ENCODE peak calls at places on chromosomes 13 and 19, in four cellular contexts. One of them, this sample, is unnamed.

GRCh38 chr13:101792189-101792588 is 339.7 kb downstream of the ITGBL1 start:
- DNase-seq in GM10248: no peak
- DNase-seq in GM13976: no peak
- DNase-seq in psoas muscle: no peak
- DNase-seq in this sample: no peak

GRCh38 chr13:101454767-101455166 is 2.3 kb downstream of the ITGBL1 start:
- DNase-seq in GM10248: no peak
- DNase-seq in GM13976: no peak
- DNase-seq in psoas muscle: no peak
- DNase-seq in this sample: no peak

GRCh38 chr19:49687566-49688316 is 1.7 kb upstream of the ADM5 start:
- DNase-seq in GM10248: no peak
- DNase-seq in GM13976: peak; percentile 43
- DNase-seq in psoas muscle: no peak
- DNase-seq in this sample: no peak

GRCh38 chr19:38561658-38562057 is 56.1 kb downstream of the MAP4K1 start:
- DNase-seq in GM10248: no peak
- DNase-seq in GM13976: peak; percentile 10
- DNase-seq in psoas muscle: no peak
- DNase-seq in this sample: no peak

GRCh38 chr13:37097008-37097579 is 8.4 kb downstream of the CSNK1A1L start:
- DNase-seq in GM10248: no peak
- DNase-seq in GM13976: no peak
- DNase-seq in psoas muscle: no peak
- DNase-seq in this sample: no peak

GRCh38 chr13:66689037-66689619 is 541.0 kb downstream of the PCDH9 start:
- DNase-seq in GM10248: no peak
- DNase-seq in GM13976: no peak
- DNase-seq in psoas muscle: no peak
- DNase-seq in this sample: no peak

GRCh38 chr19:14565298-14565679 is 6.6 kb downstream of the NDUFB7 start:
- DNase-seq in GM10248: no peak
- DNase-seq in GM13976: no peak
- DNase-seq in psoas muscle: peak; percentile 58
- DNase-seq in this sample: no peak

GRCh38 chr13:22287343-22287922 is 616.6 kb downstream of the FGF9 start:
- DNase-seq in GM10248: no peak
- DNase-seq in GM13976: no peak
- DNase-seq in psoas muscle: no peak
- DNase-seq in this sample: no peak

GRCh38 chr13:88544836-88545235 is 873.7 kb downstream of the SLITRK5 start:
- DNase-seq in GM10248: no peak
- DNase-seq in GM13976: no peak
- DNase-seq in psoas muscle: no peak
- DNase-seq in this sample: no peak

GRCh38 chr13:83452292-83452950 is 429.9 kb downstream of the SLITRK1 start:
- DNase-seq in GM10248: no peak
- DNase-seq in GM13976: no peak
- DNase-seq in psoas muscle: peak; percentile 47
- DNase-seq in this sample: no peak

GRCh38 chr19:41449079-41449864 is 6.3 kb downstream of the ERICH4 start:
- DNase-seq in GM10248: peak; percentile 90
- DNase-seq in GM13976: peak; percentile 90
- DNase-seq in psoas muscle: peak; percentile 84
- DNase-seq in this sample: peak; percentile 63

GRCh38 chr13:48709213-48709612 is 55.5 kb downstream of the CYSLTR2 start:
- DNase-seq in GM10248: no peak
- DNase-seq in GM13976: no peak
- DNase-seq in psoas muscle: no peak
- DNase-seq in this sample: no peak

GRCh38 chr13:20833900-20834679 is 60.3 kb upstream of the EEF1AKMT1 start:
- DNase-seq in GM10248: no peak
- DNase-seq in GM13976: no peak
- DNase-seq in psoas muscle: no peak
- DNase-seq in this sample: no peak

GRCh38 chr13:113187905-113188595 is 20.4 kb downstream of the PCID2 start:
- DNase-seq in GM10248: no peak
- DNase-seq in GM13976: no peak
- DNase-seq in psoas muscle: no peak
- DNase-seq in this sample: no peak

GRCh38 chr19:7618771-7619510 is 10.4 kb downstream of the XAB2 start:
- DNase-seq in GM10248: no peak
- DNase-seq in GM13976: no peak
- DNase-seq in psoas muscle: no peak
- DNase-seq in this sample: no peak

GRCh38 chr13:113550453-113550852 is 34.1 kb upstream of the TFDP1 start:
- DNase-seq in GM10248: no peak
- DNase-seq in GM13976: no peak
- DNase-seq in psoas muscle: no peak
- DNase-seq in this sample: no peak

GRCh38 chr13:71316964-71317363 is 550.0 kb downstream of the DACH1 start:
- DNase-seq in GM10248: no peak
- DNase-seq in GM13976: no peak
- DNase-seq in psoas muscle: no peak
- DNase-seq in this sample: no peak

GRCh38 chr13:106376411-106377112 is 158.9 kb downstream of the EFNB2 start:
- DNase-seq in GM10248: no peak
- DNase-seq in GM13976: no peak
- DNase-seq in psoas muscle: no peak
- DNase-seq in this sample: no peak

GRCh38 chr19:33535176-33535575 is 13.6 kb upstream of the PEPD start:
- DNase-seq in GM10248: no peak
- DNase-seq in GM13976: no peak
- DNase-seq in psoas muscle: no peak
- DNase-seq in this sample: no peak

GRCh38 chr19:49064768-49065611 is at the start of gene NTF4:
- DNase-seq in GM10248: no peak
- DNase-seq in GM13976: no peak
- DNase-seq in psoas muscle: peak; percentile 56
- DNase-seq in this sample: no peak

GRCh38 chr19:16290692-16291091 is 33.9 kb upstream of the KLF2 start:
- DNase-seq in GM10248: no peak
- DNase-seq in GM13976: no peak
- DNase-seq in psoas muscle: no peak
- DNase-seq in this sample: no peak

GRCh38 chr19:19446655-19447437 is 41.4 kb downstream of the GATAD2A start:
- DNase-seq in GM10248: no peak
- DNase-seq in GM13976: no peak
- DNase-seq in psoas muscle: no peak
- DNase-seq in this sample: no peak

GRCh38 chr13:44854264-44855060 is 134.8 kb downstream of the NUFIP1 start:
- DNase-seq in GM10248: no peak
- DNase-seq in GM13976: no peak
- DNase-seq in psoas muscle: peak; percentile 94
- DNase-seq in this sample: no peak

GRCh38 chr19:18051887-18052286 is 34.8 kb downstream of the IL12RB1 start:
- DNase-seq in GM10248: no peak
- DNase-seq in GM13976: no peak
- DNase-seq in psoas muscle: peak; percentile 82
- DNase-seq in this sample: no peak

GRCh38 chr13:30898721-30899188 is 7.3 kb upstream of the MEDAG start:
- DNase-seq in GM10248: no peak
- DNase-seq in GM13976: no peak
- DNase-seq in psoas muscle: no peak
- DNase-seq in this sample: no peak

GRCh38 chr13:99009987-99010551 is 32.2 kb upstream of the DOCK9 start:
- DNase-seq in GM10248: no peak
- DNase-seq in GM13976: no peak
- DNase-seq in psoas muscle: no peak
- DNase-seq in this sample: no peak

GRCh38 chr19:58154287-58154678 is 3.7 kb upstream of the ZNF329 start:
- DNase-seq in GM10248: peak; percentile 17
- DNase-seq in GM13976: peak; percentile 22
- DNase-seq in psoas muscle: peak; percentile 57
- DNase-seq in this sample: peak; percentile 18

GRCh38 chr19:37935341-37935740 is 28.3 kb downstream of the SIPA1L3 start:
- DNase-seq in GM10248: no peak
- DNase-seq in GM13976: no peak
- DNase-seq in psoas muscle: no peak
- DNase-seq in this sample: no peak

GRCh38 chr13:26949701-26950345 is 189.2 kb upstream of the GPR12 start:
- DNase-seq in GM10248: no peak
- DNase-seq in GM13976: no peak
- DNase-seq in psoas muscle: no peak
- DNase-seq in this sample: no peak

GRCh38 chr13:73274147-73274546 is 215.3 kb downstream of the KLF5 start:
- DNase-seq in GM10248: no peak
- DNase-seq in GM13976: no peak
- DNase-seq in psoas muscle: no peak
- DNase-seq in this sample: no peak

GRCh38 chr19:13588953-13589833 is 82.9 kb upstream of the CACNA1A start:
- DNase-seq in GM10248: peak; percentile 85
- DNase-seq in GM13976: peak; percentile 87
- DNase-seq in psoas muscle: peak; percentile 77
- DNase-seq in this sample: peak; percentile 69

GRCh38 chr13:114053026-114053425 is 79.2 kb upstream of the C13orf46 start:
- DNase-seq in GM10248: no peak
- DNase-seq in GM13976: no peak
- DNase-seq in psoas muscle: no peak
- DNase-seq in this sample: no peak

GRCh38 chr13:19159181-19159580 is 22.4 kb downstream of the TUBA3C start:
- DNase-seq in GM10248: no peak
- DNase-seq in GM13976: no peak
- DNase-seq in psoas muscle: no peak
- DNase-seq in this sample: no peak

GRCh38 chr13:99322297-99323103 is 15.3 kb upstream of the GPR183 start:
- DNase-seq in GM10248: peak; percentile 68
- DNase-seq in GM13976: peak; percentile 72
- DNase-seq in psoas muscle: no peak
- DNase-seq in this sample: peak; percentile 74

GRCh38 chr19:39470724-39471339 is 9.8 kb upstream of the TIMM50 start:
- DNase-seq in GM10248: no peak
- DNase-seq in GM13976: no peak
- DNase-seq in psoas muscle: peak; percentile 18
- DNase-seq in this sample: no peak

GRCh38 chr19:10332158-10332964 is 968 bp downstream of the RAVER1 start:
- DNase-seq in GM10248: no peak
- DNase-seq in GM13976: no peak
- DNase-seq in psoas muscle: no peak
- DNase-seq in this sample: no peak

GRCh38 chr19:55704494-55705245 is 29.6 kb downstream of the EPN1 start:
- DNase-seq in GM10248: peak; percentile 15
- DNase-seq in GM13976: no peak
- DNase-seq in psoas muscle: no peak
- DNase-seq in this sample: no peak
- TF ChIP-seq CTCF in GM10248: no peak
- TF ChIP-seq CTCF in GM13976: no peak
- TF ChIP-seq CTCF in psoas muscle: no peak
- TF ChIP-seq CTCF in this sample: no peak

GRCh38 chr13:61247149-61247936 is 168.3 kb downstream of the PCDH20 start:
- DNase-seq in GM10248: peak; percentile 3
- DNase-seq in GM13976: no peak
- DNase-seq in psoas muscle: no peak
- DNase-seq in this sample: peak; percentile 2
- TF ChIP-seq CTCF in GM10248: no peak
- TF ChIP-seq CTCF in GM13976: no peak
- TF ChIP-seq CTCF in psoas muscle: no peak
- TF ChIP-seq CTCF in this sample: peak; percentile 19

GRCh38 chr19:31461814-31462539 is 112.7 kb upstream of the TSHZ3 start:
- DNase-seq in GM10248: no peak
- DNase-seq in GM13976: no peak
- DNase-seq in psoas muscle: no peak
- DNase-seq in this sample: no peak
- TF ChIP-seq CTCF in GM10248: no peak
- TF ChIP-seq CTCF in GM13976: no peak
- TF ChIP-seq CTCF in psoas muscle: no peak
- TF ChIP-seq CTCF in this sample: no peak

DNA sequence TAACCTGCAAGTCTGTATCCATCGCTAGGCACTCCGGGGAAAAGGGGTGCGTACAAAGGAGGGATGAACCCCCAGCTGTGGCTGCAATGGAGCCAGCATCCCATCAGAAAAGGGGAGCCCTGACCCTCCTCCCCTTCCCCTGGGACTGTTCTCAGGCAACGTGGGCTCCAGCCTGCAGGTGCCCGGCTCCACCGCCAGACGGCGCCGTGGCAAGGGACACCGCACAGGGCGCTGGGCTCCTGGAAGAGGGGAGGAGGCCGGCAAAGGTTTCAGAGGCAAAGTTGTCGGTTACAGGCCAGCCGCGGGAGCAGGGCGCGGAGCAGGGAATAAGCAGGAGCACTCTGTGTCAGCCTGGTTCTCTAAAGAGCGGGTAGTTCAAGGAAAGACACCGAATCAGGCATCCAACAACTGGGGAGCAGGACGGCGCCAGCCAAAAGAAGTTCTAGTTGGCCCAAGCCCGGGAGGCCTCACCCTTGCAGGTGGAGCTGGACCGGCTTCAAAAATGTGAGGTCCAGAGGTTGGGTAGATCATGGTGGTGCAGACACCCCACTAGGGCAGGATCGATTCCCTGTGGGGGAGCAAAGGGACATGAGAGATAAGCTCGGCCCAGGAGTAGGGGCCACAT is 53.0 kb upstream of the ATP12A start:
- DNase-seq in GM10248: no peak
- DNase-seq in GM13976: no peak
- DNase-seq in psoas muscle: no peak
- DNase-seq in this sample: no peak
- TF ChIP-seq CTCF in GM10248: no peak
- TF ChIP-seq CTCF in GM13976: no peak
- TF ChIP-seq CTCF in psoas muscle: no peak
- TF ChIP-seq CTCF in this sample: no peak

This sample was measured in GM06990.